ENCODE peak calls at places on chromosomes 5 and 9, in seven cellular contexts. One of them, this sample, is unnamed.

GRCh38 chr9:121929893-121930875 is 162.9 kb downstream of the TTLL11 start:
- DNase-seq in AG08396: no peak
- DNase-seq in substantia nigra: no peak
- DNase-seq in skeletal muscle cell: no peak
- DNase-seq in pancreas: no peak
- DNase-seq in MCF 10A: no peak
- DNase-seq in HFFc6: no peak
- DNase-seq in this sample: no peak

GRCh38 chr5:2577637-2578036 is 173.8 kb downstream of the IRX2 start:
- DNase-seq in AG08396: no peak
- DNase-seq in substantia nigra: no peak
- DNase-seq in skeletal muscle cell: no peak
- DNase-seq in pancreas: no peak
- DNase-seq in MCF 10A: no peak
- DNase-seq in HFFc6: no peak
- DNase-seq in this sample: no peak

GRCh38 chr9:60546406-60546805 is 367.8 kb upstream of the SPATA31A5 start:
- DNase-seq in AG08396: no peak
- DNase-seq in substantia nigra: no peak
- DNase-seq in skeletal muscle cell: no peak
- DNase-seq in pancreas: no peak
- DNase-seq in MCF 10A: no peak
- DNase-seq in HFFc6: no peak
- DNase-seq in this sample: no peak

GRCh38 chr5:132215329-132215728 is 12.3 kb downstream of the P4HA2 start:
- DNase-seq in AG08396: peak; percentile 96
- DNase-seq in substantia nigra: peak; percentile 10
- DNase-seq in skeletal muscle cell: peak; percentile 98
- DNase-seq in pancreas: peak; percentile 88
- DNase-seq in MCF 10A: peak; percentile 99
- DNase-seq in HFFc6: peak; percentile 97
- DNase-seq in this sample: no peak

GRCh38 chr5:37575541-37576489 is 196.7 kb downstream of the WDR70 start:
- DNase-seq in AG08396: no peak
- DNase-seq in substantia nigra: no peak
- DNase-seq in skeletal muscle cell: no peak
- DNase-seq in pancreas: no peak
- DNase-seq in MCF 10A: no peak
- DNase-seq in HFFc6: no peak
- DNase-seq in this sample: no peak

GRCh38 chr5:143154495-143155375 is 248.8 kb downstream of the NR3C1 start:
- DNase-seq in AG08396: no peak
- DNase-seq in substantia nigra: no peak
- DNase-seq in skeletal muscle cell: no peak
- DNase-seq in pancreas: no peak
- DNase-seq in MCF 10A: no peak
- DNase-seq in HFFc6: peak; percentile 60
- DNase-seq in this sample: no peak

GRCh38 chr5:102314328-102314727 is 18.2 kb upstream of the SLCO4C1 start:
- DNase-seq in AG08396: no peak
- DNase-seq in substantia nigra: no peak
- DNase-seq in skeletal muscle cell: no peak
- DNase-seq in pancreas: no peak
- DNase-seq in MCF 10A: peak; percentile 23
- DNase-seq in HFFc6: no peak
- DNase-seq in this sample: no peak

GRCh38 chr9:16258708-16259107 is 611.8 kb downstream of the BNC2 start:
- DNase-seq in AG08396: no peak
- DNase-seq in substantia nigra: no peak
- DNase-seq in skeletal muscle cell: no peak
- DNase-seq in pancreas: no peak
- DNase-seq in MCF 10A: no peak
- DNase-seq in HFFc6: no peak
- DNase-seq in this sample: no peak

GRCh38 chr5:95141141-95141540 is 143.8 kb downstream of the MCTP1 start:
- DNase-seq in AG08396: no peak
- DNase-seq in substantia nigra: no peak
- DNase-seq in skeletal muscle cell: no peak
- DNase-seq in pancreas: no peak
- DNase-seq in MCF 10A: no peak
- DNase-seq in HFFc6: no peak
- DNase-seq in this sample: no peak

GRCh38 chr9:76610009-76610352 is 151.0 kb downstream of the GCNT1 start:
- DNase-seq in AG08396: peak; percentile 33
- DNase-seq in substantia nigra: no peak
- DNase-seq in skeletal muscle cell: peak; percentile 77
- DNase-seq in pancreas: peak; percentile 62
- DNase-seq in MCF 10A: peak; percentile 60
- DNase-seq in HFFc6: no peak
- DNase-seq in this sample: no peak

GRCh38 chr9:78575791-78576190 is 278.9 kb downstream of the PSAT1 start:
- DNase-seq in AG08396: no peak
- DNase-seq in substantia nigra: no peak
- DNase-seq in skeletal muscle cell: no peak
- DNase-seq in pancreas: no peak
- DNase-seq in MCF 10A: no peak
- DNase-seq in HFFc6: no peak
- DNase-seq in this sample: no peak

GRCh38 chr9:110748251-110748893 is 79.8 kb downstream of the MUSK start:
- DNase-seq in AG08396: no peak
- DNase-seq in substantia nigra: no peak
- DNase-seq in skeletal muscle cell: no peak
- DNase-seq in pancreas: no peak
- DNase-seq in MCF 10A: peak; percentile 92
- DNase-seq in HFFc6: no peak
- DNase-seq in this sample: no peak

GRCh38 chr5:33975846-33976245 is 8.6 kb downstream of the SLC45A2 start:
- DNase-seq in AG08396: no peak
- DNase-seq in substantia nigra: no peak
- DNase-seq in skeletal muscle cell: no peak
- DNase-seq in pancreas: no peak
- DNase-seq in MCF 10A: no peak
- DNase-seq in HFFc6: no peak
- DNase-seq in this sample: no peak

GRCh38 chr9:89731262-89731980 is 126.6 kb downstream of the GADD45G start:
- DNase-seq in AG08396: no peak
- DNase-seq in substantia nigra: no peak
- DNase-seq in skeletal muscle cell: no peak
- DNase-seq in pancreas: no peak
- DNase-seq in MCF 10A: no peak
- DNase-seq in HFFc6: no peak
- DNase-seq in this sample: no peak

GRCh38 chr5:151179489-151179840 is 21.9 kb upstream of the ANXA6 start:
- DNase-seq in AG08396: no peak
- DNase-seq in substantia nigra: no peak
- DNase-seq in skeletal muscle cell: no peak
- DNase-seq in pancreas: no peak
- DNase-seq in MCF 10A: no peak
- DNase-seq in HFFc6: no peak
- DNase-seq in this sample: no peak

GRCh38 chr9:96025995-96026572 is 150.6 kb downstream of the ERCC6L2 start:
- DNase-seq in AG08396: no peak
- DNase-seq in substantia nigra: no peak
- DNase-seq in skeletal muscle cell: no peak
- DNase-seq in pancreas: peak; percentile 55
- DNase-seq in MCF 10A: no peak
- DNase-seq in HFFc6: no peak
- DNase-seq in this sample: no peak

GRCh38 chr5:93163010-93163663 is 417.9 kb downstream of the NR2F1-AS1 start:
- DNase-seq in AG08396: peak; percentile 40
- DNase-seq in substantia nigra: no peak
- DNase-seq in skeletal muscle cell: peak; percentile 81
- DNase-seq in pancreas: no peak
- DNase-seq in MCF 10A: peak; percentile 59
- DNase-seq in HFFc6: peak; percentile 88
- DNase-seq in this sample: peak; percentile 19

GRCh38 chr5:141715340-141715905 is 33.4 kb upstream of the ARAP3 start:
- DNase-seq in AG08396: no peak
- DNase-seq in substantia nigra: no peak
- DNase-seq in skeletal muscle cell: no peak
- DNase-seq in pancreas: no peak
- DNase-seq in MCF 10A: peak; percentile 52
- DNase-seq in HFFc6: no peak
- DNase-seq in this sample: no peak

GRCh38 chr9:79012561-79012960 is 559.2 kb upstream of the TLE4 start:
- DNase-seq in AG08396: peak; percentile 36
- DNase-seq in substantia nigra: no peak
- DNase-seq in skeletal muscle cell: peak; percentile 39
- DNase-seq in pancreas: no peak
- DNase-seq in MCF 10A: no peak
- DNase-seq in HFFc6: peak; percentile 72
- DNase-seq in this sample: peak; percentile 28

GRCh38 chr5:151469992-151470391 is 22.6 kb downstream of the SLC36A1 start:
- DNase-seq in AG08396: no peak
- DNase-seq in substantia nigra: no peak
- DNase-seq in skeletal muscle cell: no peak
- DNase-seq in pancreas: no peak
- DNase-seq in MCF 10A: no peak
- DNase-seq in HFFc6: no peak
- DNase-seq in this sample: no peak

GRCh38 chr5:103942587-103943186 is 380.1 kb upstream of the NUDT12 start:
- DNase-seq in AG08396: no peak
- DNase-seq in substantia nigra: no peak
- DNase-seq in skeletal muscle cell: no peak
- DNase-seq in pancreas: no peak
- DNase-seq in MCF 10A: peak; percentile 1
- DNase-seq in HFFc6: no peak
- DNase-seq in this sample: no peak